ENCODE peak calls at places on chromosomes 1 and 21, in five cellular contexts. One of them, this sample, is unnamed.

GRCh38 chr1:36728846-36729245 is 246.1 kb upstream of the CSF3R start:
- DNase-seq in AG08396: no peak
- DNase-seq in CD4-positive, alpha-beta memory T cell: no peak
- DNase-seq in NCI-H2081: no peak
- DNase-seq in HTR-8/SVneo: no peak
- DNase-seq in this sample: no peak

GRCh38 chr1:248825573-248825908 is 174 bp downstream of the SH3BP5L start:
- DNase-seq in HTR-8/SVneo: no peak
- DNase-seq in NCI-H2081: no peak
- DNase-seq in AG08396: no peak
- DNase-seq in CD4-positive, alpha-beta memory T cell: no peak
- DNase-seq in this sample: no peak

GRCh38 chr1:106768077-106768476 is 288.4 kb upstream of the PRMT6 start:
- DNase-seq in NCI-H2081: no peak
- DNase-seq in HTR-8/SVneo: no peak
- DNase-seq in CD4-positive, alpha-beta memory T cell: no peak
- DNase-seq in AG08396: no peak
- DNase-seq in this sample: no peak

GRCh38 chr1:7046314-7046713 is 261.1 kb downstream of the CAMTA1 start:
- DNase-seq in HTR-8/SVneo: peak; percentile 33
- DNase-seq in AG08396: peak; percentile 59
- DNase-seq in CD4-positive, alpha-beta memory T cell: no peak
- DNase-seq in NCI-H2081: peak; percentile 5
- DNase-seq in this sample: peak; percentile 38

GRCh38 chr1:156014829-156015228 is 5.9 kb downstream of the SSR2 start:
- DNase-seq in AG08396: no peak
- DNase-seq in NCI-H2081: no peak
- DNase-seq in CD4-positive, alpha-beta memory T cell: no peak
- DNase-seq in HTR-8/SVneo: no peak
- DNase-seq in this sample: no peak

GRCh38 chr1:231338270-231339128 is at the start of gene SPRTN:
- DNase-seq in AG08396: peak; percentile 90
- DNase-seq in NCI-H2081: no peak
- DNase-seq in HTR-8/SVneo: peak; percentile 95
- DNase-seq in CD4-positive, alpha-beta memory T cell: no peak
- DNase-seq in this sample: peak; percentile 24

GRCh38 chr1:210653771-210654170 is 325.1 kb downstream of the HHAT start:
- DNase-seq in AG08396: no peak
- DNase-seq in CD4-positive, alpha-beta memory T cell: no peak
- DNase-seq in NCI-H2081: peak; percentile 12
- DNase-seq in HTR-8/SVneo: no peak
- DNase-seq in this sample: peak; percentile 19

GRCh38 chr1:34002810-34003209 is 138.9 kb downstream of the HMGB4 start:
- DNase-seq in NCI-H2081: no peak
- DNase-seq in CD4-positive, alpha-beta memory T cell: no peak
- DNase-seq in AG08396: no peak
- DNase-seq in HTR-8/SVneo: no peak
- DNase-seq in this sample: no peak

GRCh38 chr1:232472485-232473041 is 157.4 kb downstream of the SIPA1L2 start:
- DNase-seq in NCI-H2081: no peak
- DNase-seq in HTR-8/SVneo: peak; percentile 12
- DNase-seq in AG08396: no peak
- DNase-seq in CD4-positive, alpha-beta memory T cell: no peak
- DNase-seq in this sample: no peak

GRCh38 chr1:88180449-88181108 is 503.5 kb upstream of the PKN2 start:
- DNase-seq in AG08396: peak; percentile 63
- DNase-seq in NCI-H2081: peak; percentile 55
- DNase-seq in CD4-positive, alpha-beta memory T cell: peak; percentile 33
- DNase-seq in HTR-8/SVneo: peak; percentile 17
- DNase-seq in this sample: peak; percentile 78

GRCh38 chr1:86648255-86648654 is 56.1 kb upstream of the SH3GLB1 start:
- DNase-seq in AG08396: peak; percentile 53
- DNase-seq in HTR-8/SVneo: peak; percentile 5
- DNase-seq in NCI-H2081: no peak
- DNase-seq in CD4-positive, alpha-beta memory T cell: no peak
- DNase-seq in this sample: peak; percentile 79

GRCh38 chr1:79781261-79781660 is 774.7 kb upstream of the ADGRL4 start:
- DNase-seq in HTR-8/SVneo: no peak
- DNase-seq in AG08396: no peak
- DNase-seq in CD4-positive, alpha-beta memory T cell: no peak
- DNase-seq in NCI-H2081: no peak
- DNase-seq in this sample: no peak

GRCh38 chr1:186985889-186986491 is 157.2 kb downstream of the PLA2G4A start:
- DNase-seq in AG08396: peak; percentile 18
- DNase-seq in HTR-8/SVneo: peak; percentile 27
- DNase-seq in NCI-H2081: peak; percentile 78
- DNase-seq in CD4-positive, alpha-beta memory T cell: peak; percentile 41
- DNase-seq in this sample: peak; percentile 76

GRCh38 chr1:2788506-2789163 is 12.9 kb downstream of the TTC34 start:
- DNase-seq in AG08396: no peak
- DNase-seq in HTR-8/SVneo: no peak
- DNase-seq in CD4-positive, alpha-beta memory T cell: no peak
- DNase-seq in NCI-H2081: no peak
- DNase-seq in this sample: no peak

GRCh38 chr1:183276386-183276785 is 90.3 kb downstream of the LAMC2 start:
- DNase-seq in HTR-8/SVneo: no peak
- DNase-seq in CD4-positive, alpha-beta memory T cell: no peak
- DNase-seq in AG08396: no peak
- DNase-seq in NCI-H2081: no peak
- DNase-seq in this sample: no peak

GRCh38 chr1:24322636-24323177 is 3.5 kb downstream of the GRHL3 start:
- DNase-seq in AG08396: peak; percentile 33
- DNase-seq in HTR-8/SVneo: no peak
- DNase-seq in CD4-positive, alpha-beta memory T cell: no peak
- DNase-seq in NCI-H2081: no peak
- DNase-seq in this sample: no peak

GRCh38 chr1:19654386-19654785 is 10.3 kb downstream of the NBL1 start:
- DNase-seq in AG08396: no peak
- DNase-seq in HTR-8/SVneo: no peak
- DNase-seq in CD4-positive, alpha-beta memory T cell: no peak
- DNase-seq in NCI-H2081: no peak
- DNase-seq in this sample: no peak

GRCh38 chr1:225699336-225699735 is 46.4 kb upstream of the ENAH start:
- DNase-seq in AG08396: no peak
- DNase-seq in CD4-positive, alpha-beta memory T cell: no peak
- DNase-seq in HTR-8/SVneo: no peak
- DNase-seq in NCI-H2081: no peak
- DNase-seq in this sample: peak; percentile 35

GRCh38 chr1:2635271-2636010 is 2.6 kb upstream of the MMEL1 start:
- DNase-seq in CD4-positive, alpha-beta memory T cell: no peak
- DNase-seq in NCI-H2081: no peak
- DNase-seq in AG08396: no peak
- DNase-seq in HTR-8/SVneo: no peak
- DNase-seq in this sample: no peak

GRCh38 chr1:204928671-204929486 is 58.2 kb downstream of the NFASC start:
- DNase-seq in HTR-8/SVneo: no peak
- DNase-seq in AG08396: no peak
- DNase-seq in CD4-positive, alpha-beta memory T cell: no peak
- DNase-seq in NCI-H2081: no peak
- DNase-seq in this sample: no peak

GRCh38 chr21:44941567-44941966 is 1.7 kb downstream of the SLX9 start:
- DNase-seq in AG08396: no peak
- DNase-seq in CD4-positive, alpha-beta memory T cell: no peak
- DNase-seq in NCI-H2081: no peak
- DNase-seq in HTR-8/SVneo: no peak
- DNase-seq in this sample: no peak

GRCh38 chr1:25811384-25812082 is 8.2 kb upstream of the MTFR1L start:
- DNase-seq in NCI-H2081: no peak
- DNase-seq in CD4-positive, alpha-beta memory T cell: no peak
- DNase-seq in HTR-8/SVneo: no peak
- DNase-seq in AG08396: no peak
- DNase-seq in this sample: no peak

This sample was measured in lung microvascular endothelial cell.